ENCODE peak calls at places on chromosomes 16 and 17, in four cellular contexts. N is neural crest cell, O is hepatocyte, I is neural progenitor cell. W is an unnamed sample.

GRCh38 chr17:43359469-43360105 is 39.2 kb upstream of the ARL4D start:
- DNase-seq in N (no peak), I (no peak), O (no peak), W (no peak)

GRCh38 chr16:27264151-27264550 is 4.4 kb downstream of the NSMCE1 start:
- DNase-seq in O (no peak), N (no peak), I (no peak), W (no peak)

GRCh38 chr17:29591737-29592624 is 951 bp upstream of the ANKRD13B start:
- DNase-seq in I (peak; percentile 96), N (peak; percentile 100), O (peak; percentile 95), W (peak; percentile 68)

GRCh38 chr16:63933841-63934240 is 1188.0 kb downstream of the CDH11 start:
- DNase-seq in N (no peak), I (no peak), O (no peak), W (no peak)

GRCh38 chr16:57791156-57791902 is 11.0 kb downstream of the KIFC3 start:
- DNase-seq in N (no peak), O (no peak), I (no peak), W (no peak)

GRCh38 chr17:57521606-57522435 is 223.3 kb downstream of the CCDC182 start:
- DNase-seq in I (no peak), N (no peak), O (no peak), W (no peak)

GRCh38 chr17:72192409-72193192 is 71.8 kb downstream of the SOX9 start:
- DNase-seq in I (no peak), N (no peak), O (peak; percentile 59), W (no peak)

GRCh38 chr17:3838206-3838605 is 7.8 kb downstream of the NCBP3 start:
- DNase-seq in I (no peak), O (peak; percentile 88), N (no peak), W (no peak)

GRCh38 chr17:83078378-83079339 is 750 bp upstream of the METRNL start:
- DNase-seq in N (peak; percentile 14), I (peak; percentile 46), O (peak; percentile 58), W (no peak)

GRCh38 chr17:63399856-63400255 is 46.2 kb downstream of the CYB561 start:
- DNase-seq in I (peak; percentile 56), N (no peak), O (peak; percentile 25), W (no peak)

GRCh38 chr16:81711609-81712329 is 67.3 kb upstream of the PLCG2 start:
- DNase-seq in I (peak; percentile 57), O (peak; percentile 73), N (peak; percentile 30), W (no peak)

GRCh38 chr16:47144559-47144877 is 773 bp upstream of the NETO2 start:
- DNase-seq in I (no peak), N (no peak), O (no peak), W (no peak)
- TF ChIP-seq CTCF in I (no peak), N (no peak), O (no peak), W (no peak)

GRCh38 chr17:18139949-18140348 is 31.4 kb downstream of the MYO15A start:
- DNase-seq in O (peak; percentile 50), N (no peak), I (peak; percentile 32), W (no peak)
- TF ChIP-seq CTCF in O (peak; percentile 31), N (no peak), I (peak; percentile 37), W (no peak)

GRCh38 chr17:17001076-17001777 is 29.3 kb upstream of the TNFRSF13B start:
- DNase-seq in N (no peak), O (no peak), I (no peak), W (no peak)

GRCh38 chr17:16995930-16996329 is 24.0 kb upstream of the TNFRSF13B start:
- DNase-seq in I (no peak), O (no peak), N (no peak), W (no peak)

GRCh38 chr17:16999931-17000625 is 28.2 kb upstream of the TNFRSF13B start:
- DNase-seq in N (no peak), O (no peak), I (no peak), W (no peak)

GRCh38 chr17:16994626-16995025 is 22.7 kb upstream of the TNFRSF13B start:
- DNase-seq in N (no peak), O (no peak), I (no peak), W (no peak)

DNA sequence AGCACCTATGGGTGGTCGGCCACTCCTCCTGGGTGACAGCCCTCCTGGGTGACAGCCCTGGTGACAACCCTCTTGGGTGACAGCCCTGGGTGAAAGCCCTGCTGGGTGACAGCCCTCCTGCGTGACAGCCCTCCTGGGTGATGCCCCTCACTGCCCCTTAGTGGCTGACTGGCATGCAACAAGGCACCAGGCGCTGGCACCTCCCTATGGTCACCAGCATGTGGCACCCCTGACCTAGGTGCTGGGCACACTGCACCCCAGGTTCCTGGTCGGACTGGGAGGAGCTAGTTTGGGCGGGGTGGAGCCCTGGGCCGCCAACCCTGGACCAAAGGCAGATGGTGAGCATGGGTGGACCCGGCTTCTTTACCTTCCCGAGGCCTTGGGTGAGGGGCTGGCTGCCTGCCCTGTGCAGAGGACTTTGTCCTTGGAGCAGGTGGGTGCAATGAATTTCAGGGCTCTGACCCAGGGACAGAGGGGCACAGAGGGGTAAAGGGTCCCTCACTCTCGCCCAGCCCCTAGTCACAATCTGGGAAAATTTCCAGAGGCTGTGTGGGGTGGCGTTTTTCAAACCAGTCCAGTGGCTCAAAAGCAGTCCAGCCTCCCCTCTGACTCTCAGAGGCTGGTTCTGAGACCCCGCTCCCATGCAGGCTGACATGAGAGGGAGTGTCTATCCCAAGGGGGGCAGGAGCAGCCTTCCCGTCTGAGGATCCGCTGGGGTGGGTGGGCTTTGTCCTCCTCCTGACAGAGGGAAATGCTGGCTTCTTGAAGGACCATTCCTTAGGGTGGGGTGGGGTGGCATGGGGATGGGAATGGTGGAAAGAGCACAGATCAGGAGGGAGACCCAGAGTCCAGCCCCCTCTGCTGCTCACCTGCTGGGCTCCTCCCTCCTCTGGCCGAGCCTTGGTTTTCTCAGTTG is 25.9 kb upstream of the TNFRSF13B start:
- DNase-seq in N (no peak), I (no peak), O (no peak), W (no peak)
- TF ChIP-seq CTCF in N (no peak), I (no peak), O (no peak), W (no peak)

GRCh38 chr16:67399749-67400704 is 6.7 kb upstream of the TPPP3 start:
- DNase-seq in N (no peak), O (no peak), I (no peak), W (no peak)
- TF ChIP-seq CTCF in N (peak; percentile 31), O (no peak), I (peak; percentile 3), W (no peak)

GRCh38 chr17:59341922-59342321 is 10.5 kb downstream of the YPEL2 start:
- DNase-seq in N (no peak), O (no peak), I (no peak), W (no peak)
- TF ChIP-seq CTCF in N (no peak), O (no peak), I (no peak), W (no peak)

GRCh38 chr16:88581033-88581432 is 10.8 kb downstream of the ZC3H18 start:
- DNase-seq in N (no peak), O (no peak), I (no peak), W (no peak)
- TF ChIP-seq CTCF in N (no peak), O (no peak), I (no peak), W (no peak)

GRCh38 chr16:85847036-85847435 is 47.5 kb downstream of the COX4I1 start:
- DNase-seq in I (no peak), O (no peak), N (no peak), W (no peak)
- TF ChIP-seq CTCF in I (no peak), O (no peak), N (no peak), W (no peak)

DNA sequence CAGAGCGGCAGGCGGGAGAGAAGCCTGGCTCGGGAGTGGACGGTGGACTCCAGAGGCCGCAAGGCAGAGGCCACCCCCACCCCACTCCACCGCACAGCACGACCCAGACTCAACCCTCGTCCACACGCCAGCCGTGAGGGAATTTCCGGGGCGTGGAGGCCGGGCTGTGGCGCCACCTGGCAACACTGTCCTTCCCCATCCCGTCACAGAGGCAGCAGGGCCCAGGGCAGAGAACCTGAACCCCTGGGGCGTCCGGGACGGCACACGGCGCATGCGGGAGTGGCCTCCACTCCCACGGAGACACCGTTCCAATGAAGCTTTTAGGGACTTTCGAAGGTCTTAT is 23.5 kb downstream of the GNPTG start:
- DNase-seq in O (no peak), N (no peak), I (no peak), W (no peak)
- TF ChIP-seq CTCF in O (no peak), N (no peak), I (no peak), W (no peak)

DNA sequence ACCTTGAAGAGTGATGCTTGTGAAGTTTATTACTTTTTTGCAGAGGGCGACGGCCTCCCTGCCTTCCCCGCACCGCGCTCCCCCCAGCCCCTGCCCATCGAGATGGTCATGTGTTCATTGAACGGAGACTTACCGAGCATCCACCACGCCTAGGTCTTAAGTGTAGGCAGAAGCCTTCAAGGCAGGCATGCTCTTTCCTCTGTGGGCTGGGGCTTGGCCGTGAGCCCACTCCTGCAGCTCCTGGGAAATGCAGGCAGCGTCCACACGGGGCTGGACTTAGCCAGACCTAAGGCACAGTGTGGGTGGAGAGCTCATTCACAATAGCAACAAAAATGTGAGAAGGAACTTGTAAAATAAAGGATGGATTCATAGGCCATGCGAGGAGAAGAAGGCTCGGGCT is 19.2 kb downstream of the RNF213 start:
- DNase-seq in N (no peak), O (peak; percentile 59), I (no peak), W (no peak)
- TF ChIP-seq CTCF in N (no peak), O (no peak), I (no peak), W (no peak)

GRCh38 chr17:76887809-76888208 is 19.6 kb downstream of the MGAT5B start:
- DNase-seq in N (no peak), O (no peak), I (no peak), W (no peak)
- TF ChIP-seq CTCF in N (no peak), O (no peak), I (peak; percentile 20), W (peak; percentile 40)

W was measured in D721Med.